ENCODE peak calls at places on chromosomes 11 and 22, in seven cellular contexts. M is activated naive CD4-positive, alpha-beta T cell treated with anti-CD3 and anti-CD28 coated beads for 36 hours; L is H9; Z is NCI-H524 treated with DMSO at 0.1 percent for 48 hours; F is GM12864; J is fibroblast of mammary gland; P is AG09319. Y is an unnamed sample.

GRCh38 chr11:76288166-76288978 is 82.1 kb upstream of the WNT11 start:
- DNase-seq in Z (no peak), M (peak), P (no peak), J (no peak), L (no peak), F (no peak), Y (no peak)

GRCh38 chr11:19691815-19692214 is 20.8 kb upstream of the NAV2 start:
- DNase-seq in J (no peak), F (no peak), L (no peak), P (no peak), M (no peak), Z (peak), Y (no peak)

GRCh38 chr11:131612576-131612975 is 242.2 kb downstream of the NTM start:
- DNase-seq in J (no peak), L (no peak), M (no peak), F (no peak), Z (no peak), P (no peak), Y (no peak)

GRCh38 chr11:98455500-98456186 is 565.1 kb upstream of the CNTN5 start:
- DNase-seq in F (no peak), L (peak), Z (no peak), J (no peak), M (no peak), P (no peak), Y (no peak)

GRCh38 chr22:49657275-49657973 is 170.2 kb downstream of the BRD1 start:
- DNase-seq in P (no peak), F (peak), M (peak), Z (no peak), L (no peak), J (no peak), Y (peak)

GRCh38 chr22:46297151-46297819 is 615 bp downstream of the GTSE1 start:
- DNase-seq in L (no peak), M (peak), P (no peak), F (no peak), Z (no peak), J (peak), Y (no peak)

GRCh38 chr22:17779286-17780115 is 5.2 kb upstream of the BID start:
- DNase-seq in Z (no peak), F (peak), L (no peak), M (peak), P (no peak), J (no peak), Y (peak)

GRCh38 chr22:37647928-37648327 is 8.5 kb downstream of the SH3BP1 start:
- DNase-seq in Z (no peak), F (no peak), J (no peak), M (no peak), P (no peak), L (no peak), Y (no peak)

GRCh38 chr22:17842386-17842785 is 68.1 kb upstream of the BID start:
- DNase-seq in P (no peak), J (no peak), F (peak), M (peak), Z (no peak), L (no peak), Y (no peak)

GRCh38 chr11:126355324-126355925 is at the start of gene ST3GAL4:
- DNase-seq in M (peak), P (no peak), F (no peak), J (peak), L (peak), Z (no peak), Y (peak)

GRCh38 chr11:63783925-63784592 is 15.5 kb upstream of the ZFTA start:
- DNase-seq in J (no peak), M (no peak), Z (no peak), L (peak), F (no peak), P (no peak), Y (no peak)

GRCh38 chr11:64713031-64713780 is 9.8 kb downstream of the NRXN2 start:
- DNase-seq in L (no peak), P (no peak), F (no peak), J (peak), M (no peak), Z (no peak), Y (no peak)

GRCh38 chr11:64459609-64460008 is 100.6 kb downstream of the RPS6KA4 start:
- DNase-seq in Z (no peak), F (no peak), P (no peak), L (no peak), M (no peak), J (no peak), Y (no peak)

GRCh38 chr11:66937334-66937733 is 20.8 kb downstream of the PC start:
- DNase-seq in Z (no peak), L (no peak), J (no peak), F (no peak), P (no peak), M (no peak), Y (no peak)

GRCh38 chr11:60900673-60901404 is 5.5 kb downstream of the PRPF19 start:
- DNase-seq in F (no peak), L (no peak), P (no peak), Z (no peak), J (no peak), M (no peak), Y (no peak)

GRCh38 chr11:13999704-14000103 is 37.2 kb downstream of the SPON1 start:
- DNase-seq in J (no peak), L (no peak), M (no peak), P (no peak), Z (no peak), F (no peak), Y (no peak)

GRCh38 chr11:43943931-43944751 is 1.7 kb downstream of the C11orf96 start:
- DNase-seq in F (no peak), J (no peak), P (no peak), L (no peak), M (peak), Z (no peak), Y (no peak)

GRCh38 chr11:11265994-11266606 is 87.0 kb downstream of the CSNK2A3 start:
- DNase-seq in F (no peak), Z (no peak), L (peak), P (no peak), M (peak), J (peak), Y (no peak)

GRCh38 chr22:34841321-34841901 is 224.5 kb upstream of the ISX start:
- DNase-seq in Z (no peak), F (no peak), L (peak), J (no peak), M (no peak), P (no peak), Y (no peak)

GRCh38 chr11:64469288-64469687 is 110.3 kb downstream of the RPS6KA4 start:
- DNase-seq in F (no peak), L (no peak), J (no peak), Z (no peak), P (no peak), M (no peak), Y (no peak)

GRCh38 chr22:17164392-17165024 is 5.4 kb upstream of the HDHD5 start:
- DNase-seq in M (no peak), Z (no peak), F (no peak), P (no peak), J (peak), L (peak), Y (no peak)

GRCh38 chr11:122697636-122698167 is 42.2 kb downstream of the UBASH3B start:
- DNase-seq in M (peak), P (no peak), J (peak), L (no peak), F (peak), Z (no peak), Y (no peak)

GRCh38 chr11:113906515-113906914 is 1.9 kb downstream of the HTR3B start:
- DNase-seq in Z (no peak), J (no peak), F (no peak), L (no peak), M (no peak), P (no peak), Y (no peak)

GRCh38 chr11:115042002-115042401 is 363.7 kb downstream of the NXPE2 start:
- DNase-seq in L (peak), P (no peak), F (no peak), M (no peak), Z (peak), J (no peak), Y (no peak)

GRCh38 chr22:40218723-40219294 is 41.1 kb downstream of the TNRC6B start:
- DNase-seq in J (no peak), Z (no peak), F (no peak), L (peak), P (no peak), M (no peak), Y (no peak)

GRCh38 chr11:109425554-109425953 is 3.6 kb downstream of the C11orf87 start:
- DNase-seq in P (no peak), Z (no peak), J (no peak), M (no peak), F (no peak), L (no peak), Y (no peak)

GRCh38 chr11:27312110-27312509 is 50.9 kb downstream of the CCDC34 start:
- DNase-seq in Z (no peak), P (no peak), L (no peak), F (no peak), M (no peak), J (no peak), Y (no peak)